ENCODE peak calls at places on chromosomes 12 and 14, in eight cellular contexts. A, E, L, D, Q, S, X and T are unnamed samples.
A peak's percentile ranks its signal among the peaks of the same experiment; 100 is the strongest.

GRCh38 chr12:78115889-78116288 is 285.2 kb downstream of the NAV3 start:
- DNase-seq in S (no peak), E (no peak), D (no peak), X (no peak), Q (no peak), A (no peak), L (no peak), T (no peak)

GRCh38 chr14:75457024-75457390 is 29.2 kb downstream of the JDP2 start:
- DNase-seq in A (no peak), D (no peak), X (no peak), S (no peak), L (no peak), E (no peak), Q (no peak), T (no peak)

GRCh38 chr12:21144309-21144708 is 13.3 kb downstream of the SLCO1B1 start:
- DNase-seq in Q (no peak), E (no peak), A (no peak), D (no peak), S (no peak), X (no peak), L (no peak), T (no peak)

GRCh38 chr14:58639842-58640484 is 2.2 kb downstream of the DACT1 start:
- DNase-seq in X (peak; percentile 47), S (peak; percentile 62), L (peak; percentile 31), A (no peak), E (peak; percentile 57), Q (no peak), D (peak; percentile 50), T (no peak)

GRCh38 chr12:58557156-58557555 is 363.1 kb downstream of the LRIG3 start:
- DNase-seq in Q (no peak), A (no peak), E (no peak), S (no peak), L (no peak), X (no peak), D (no peak), T (no peak)

GRCh38 chr12:98154850-98155249 is 360.5 kb upstream of the TMPO start:
- DNase-seq in X (no peak), Q (no peak), L (peak; percentile 29), A (no peak), D (no peak), E (peak; percentile 58), S (peak; percentile 11), T (no peak)

GRCh38 chr12:65603428-65604351 is 220.6 kb upstream of the HMGA2 start:
- DNase-seq in D (peak; percentile 43), A (no peak), S (peak; percentile 47), L (no peak), X (peak; percentile 48), E (no peak), Q (peak; percentile 55), T (no peak)

GRCh38 chr12:129771238-129771637 is 132.6 kb downstream of the TMEM132D start:
- DNase-seq in L (no peak), X (no peak), D (no peak), S (no peak), E (no peak), A (no peak), Q (no peak), T (no peak)

GRCh38 chr14:96390965-96391292 is 999 bp upstream of the AK7 start:
- DNase-seq in L (no peak), Q (no peak), X (no peak), A (no peak), S (no peak), D (no peak), E (no peak), T (no peak)

GRCh38 chr12:38142974-38143373 is 173.6 kb upstream of the ALG10B start:
- DNase-seq in X (no peak), A (no peak), E (peak; percentile 56), Q (no peak), S (no peak), D (no peak), L (no peak), T (no peak)

GRCh38 chr12:70920251-70920851 is at the start of gene PTPRR:
- DNase-seq in S (no peak), E (no peak), D (no peak), X (no peak), L (peak; percentile 45), A (no peak), Q (no peak), T (no peak)

GRCh38 chr12:69254046-69254445 is 14.7 kb downstream of the CPSF6 start:
- DNase-seq in E (peak; percentile 80), X (no peak), S (no peak), A (no peak), Q (no peak), D (no peak), L (peak; percentile 18), T (no peak)
- H3K27ac ChIP-seq in E (no peak overlapping the region), X (no peak overlapping the region), S (no peak overlapping the region), A (no peak overlapping the region), Q (no peak overlapping the region), D (no peak overlapping the region), L (no peak overlapping the region), T (no peak overlapping the region)

GRCh38 chr14:91924871-91925726 is 22.4 kb downstream of the FBLN5 start:
- DNase-seq in A (no peak), X (no peak), E (no peak), S (no peak), Q (no peak), D (no peak), L (no peak), T (no peak)

GRCh38 chr14:91927800-91928199 is 19.7 kb downstream of the FBLN5 start:
- DNase-seq in E (no peak), S (no peak), Q (no peak), L (no peak), A (no peak), X (no peak), D (no peak), T (no peak)

GRCh38 chr14:91927216-91927615 is 20.3 kb downstream of the FBLN5 start:
- DNase-seq in D (no peak), E (no peak), Q (no peak), L (no peak), X (no peak), S (no peak), A (no peak), T (no peak)

GRCh38 chr14:91926131-91926890 is 21.2 kb downstream of the FBLN5 start:
- DNase-seq in S (no peak), Q (no peak), E (no peak), X (no peak), D (no peak), L (no peak), A (no peak), T (no peak)

DNA sequence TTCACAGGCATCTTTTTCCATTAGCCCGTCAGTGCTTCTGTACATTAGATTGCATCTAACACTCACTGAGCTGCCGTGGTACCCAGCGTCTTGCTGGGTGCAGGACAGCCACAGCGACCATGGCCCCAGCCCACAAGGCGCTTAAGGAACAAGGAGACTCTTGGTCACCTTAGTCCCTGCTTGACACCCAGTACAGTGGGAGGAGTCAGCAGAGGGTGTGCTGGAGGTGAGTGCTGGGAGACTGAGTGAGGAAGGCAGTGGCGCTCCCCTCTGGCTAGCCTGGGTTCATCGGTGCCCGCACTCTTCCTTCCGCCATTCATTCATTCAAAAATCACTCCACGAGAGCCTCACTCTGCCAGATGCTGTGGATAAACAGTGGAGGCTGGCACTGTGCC is 21.8 kb downstream of the FBLN5 start:
- DNase-seq in Q (no peak), A (no peak), D (no peak), L (no peak), S (no peak), X (no peak), E (no peak), T (no peak)
- H3K27ac ChIP-seq in Q (peak overlapping the region; percentile 56), A (no peak overlapping the region), D (peak overlapping the region; percentile 58), L (no peak overlapping the region), S (peak overlapping the region; percentile 35), X (no peak overlapping the region), E (no peak overlapping the region), T (no peak overlapping the region)

GRCh38 chr12:57049047-57049446 is 882 bp downstream of the MYO1A start:
- DNase-seq in E (no peak), Q (no peak), X (no peak), D (no peak), L (no peak), S (no peak), A (no peak), T (no peak)
- H3K27ac ChIP-seq in E (no peak overlapping the region), Q (no peak overlapping the region), X (no peak overlapping the region), D (no peak overlapping the region), L (no peak overlapping the region), S (no peak overlapping the region), A (no peak overlapping the region), T (no peak overlapping the region)

GRCh38 chr14:24095196-24096068 is 1.3 kb downstream of the PCK2 start:
- DNase-seq in L (no peak), X (peak; percentile 67), S (no peak), E (peak; percentile 92), Q (no peak), A (peak; percentile 18), D (peak; percentile 71), T (no peak)
- H3K27ac ChIP-seq in L (no peak overlapping the region), X (peak overlapping the region; percentile 96), S (peak overlapping the region; percentile 82), E (peak overlapping the region; percentile 91), Q (peak overlapping the region; percentile 95), A (peak overlapping the region; percentile 83), D (peak overlapping the region; percentile 97), T (peak overlapping the region; percentile 86)

DNA sequence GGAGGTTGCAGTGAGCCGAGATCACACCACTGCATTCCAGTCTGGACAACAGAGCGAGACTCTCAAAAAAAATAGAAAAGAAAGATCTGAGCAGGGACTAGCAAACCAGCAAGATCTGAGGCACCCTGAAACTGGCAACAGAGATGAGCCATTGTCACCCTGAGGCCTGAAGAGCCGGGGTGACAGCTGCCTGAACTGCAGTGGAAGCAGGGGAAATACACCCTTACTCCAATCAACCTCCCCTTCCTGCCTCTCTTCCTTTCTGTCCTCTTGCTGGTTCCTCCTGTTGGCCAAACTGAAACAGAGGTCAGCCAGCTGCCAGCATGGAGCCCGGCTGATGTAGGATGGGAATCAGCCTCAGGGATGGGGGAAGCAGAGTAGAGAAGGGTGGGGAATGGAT is 192.0 kb downstream of the CHST11 start:
- DNase-seq in A (no peak), Q (no peak), X (no peak), S (no peak), D (no peak), L (no peak), E (no peak), T (no peak)
- H3K27ac ChIP-seq in A (no peak overlapping the region), Q (no peak overlapping the region), X (peak overlapping the region; percentile 81), S (no peak overlapping the region), D (no peak overlapping the region), L (no peak overlapping the region), E (no peak overlapping the region), T (no peak overlapping the region)

GRCh38 chr14:31241450-31242114 is 34.0 kb upstream of the HECTD1 start:
- DNase-seq in D (no peak), X (no peak), S (no peak), A (no peak), Q (no peak), L (no peak), E (no peak), T (no peak)
- H3K27ac ChIP-seq in D (peak overlapping the region; percentile 28), X (peak overlapping the region; percentile 27), S (no peak overlapping the region), A (no peak overlapping the region), Q (no peak overlapping the region), L (no peak overlapping the region), E (no peak overlapping the region), T (no peak overlapping the region)

GRCh38 chr12:95205685-95206084 is 11.6 kb downstream of the FGD6 start:
- DNase-seq in Q (peak; percentile 40), A (no peak), L (peak; percentile 32), X (peak; percentile 33), S (no peak), E (no peak), D (no peak), T (no peak)
- H3K27ac ChIP-seq in Q (peak overlapping the region; percentile 84), A (peak overlapping the region; percentile 45), L (peak overlapping the region; percentile 76), X (peak overlapping the region; percentile 90), S (peak overlapping the region; percentile 77), E (peak overlapping the region; percentile 17), D (peak overlapping the region; percentile 49), T (no peak overlapping the region)